ENCODE peak calls at places on chromosome 18, in five cellular contexts. Q is sigmoid colon, Z is uterus, D is Peyer's patch, R is body of pancreas. F is an unnamed sample.
A peak's percentile ranks its signal among the peaks of the same experiment; 100 is the strongest.

GRCh38 chr18:3554091-3554601 is 104.2 kb downstream of the TGIF1 start:
- DNase-seq in Q (no peak), R (no peak), Z (no peak), D (no peak), F (no peak)

GRCh38 chr18:23093772-23094171 is 41.5 kb upstream of the CABLES1 start:
- DNase-seq in Q (peak; percentile 25), R (no peak), D (no peak), Z (no peak), F (no peak)

GRCh38 chr18:58756596-58757240 is 85.5 kb downstream of the MALT1 start:
- DNase-seq in Z (no peak), R (no peak), D (no peak), Q (no peak), F (no peak)

GRCh38 chr18:13680612-13681011 is 45.7 kb downstream of the FAM210A start:
- DNase-seq in D (no peak), Z (no peak), R (no peak), Q (no peak), F (no peak)

GRCh38 chr18:58243401-58243800 is 199.4 kb downstream of the NEDD4L start:
- DNase-seq in Z (no peak), R (no peak), D (no peak), Q (no peak), F (no peak)

GRCh38 chr18:69703461-69703860 is 244.2 kb downstream of the CD226 start:
- DNase-seq in R (no peak), D (no peak), Z (no peak), Q (no peak), F (no peak)

GRCh38 chr18:26476697-26477096 is 71.7 kb downstream of the KCTD1 start:
- DNase-seq in Q (no peak), Z (no peak), R (no peak), D (no peak), F (no peak)

GRCh38 chr18:21194871-21195771 is 46.9 kb upstream of the GREB1L start:
- DNase-seq in Z (no peak), R (no peak), Q (no peak), D (no peak), F (no peak)

GRCh38 chr18:64765908-64766307 is 617.0 kb upstream of the LINC00305 start:
- DNase-seq in D (no peak), Z (no peak), R (no peak), Q (no peak), F (no peak)

GRCh38 chr18:10378688-10379465 is 75.6 kb upstream of the APCDD1 start:
- DNase-seq in D (no peak), R (no peak), Z (no peak), Q (no peak), F (no peak)

GRCh38 chr18:267380-267687 is 513 bp downstream of the THOC1 start:
- DNase-seq in D (no peak), R (no peak), Q (no peak), Z (no peak), F (no peak)

GRCh38 chr18:11051462-11051861 is 97.9 kb downstream of the PIEZO2 start:
- DNase-seq in D (no peak), Z (no peak), R (no peak), Q (no peak), F (no peak)

GRCh38 chr18:36046898-36047297 is 20.5 kb downstream of the RPRD1A start:
- DNase-seq in R (no peak), Z (no peak), Q (no peak), D (no peak), F (no peak)

GRCh38 chr18:59918320-59918755 is 18.5 kb downstream of the PMAIP1 start:
- DNase-seq in Q (peak; percentile 72), R (no peak), Z (no peak), D (peak; percentile 75), F (no peak)

GRCh38 chr18:22559414-22560282 is 141.9 kb upstream of the CTAGE1 start:
- DNase-seq in Q (peak; percentile 73), R (peak; percentile 60), Z (peak; percentile 78), D (peak; percentile 80), F (peak; percentile 55)

GRCh38 chr18:49754866-49755265 is 58.5 kb downstream of the ACAA2 start:
- DNase-seq in R (no peak), D (no peak), Q (no peak), Z (no peak), F (no peak)

GRCh38 chr18:67302043-67302442 is 214.5 kb downstream of the DSEL start:
- DNase-seq in D (no peak), R (no peak), Q (no peak), Z (no peak), F (no peak)

GRCh38 chr18:5538541-5538940 is 5.3 kb downstream of the EPB41L3 start:
- DNase-seq in R (no peak), Q (no peak), D (no peak), Z (no peak), F (no peak)

GRCh38 chr18:33034941-33035340 is 262.1 kb upstream of the KLHL14 start:
- DNase-seq in Z (no peak), Q (no peak), D (no peak), R (no peak), F (no peak)

GRCh38 chr18:3966246-3966984 is 488.7 kb downstream of the DLGAP1 start:
- DNase-seq in D (no peak), Q (no peak), Z (no peak), R (no peak), F (no peak)

GRCh38 chr18:29271496-29271895 is 1094.6 kb upstream of the CDH2 start:
- DNase-seq in R (no peak), Q (no peak), D (no peak), Z (no peak), F (no peak)

GRCh38 chr18:59057969-59058368 is 81.7 kb upstream of the SEC11C start:
- DNase-seq in Q (no peak), R (no peak), D (no peak), Z (no peak), F (no peak)

GRCh38 chr18:273525-273924 is 5.7 kb upstream of the THOC1 start:
- DNase-seq in Q (no peak), D (no peak), R (no peak), Z (no peak), F (no peak)

GRCh38 chr18:63236990-63237389 is 82.6 kb downstream of the BCL2 start:
- DNase-seq in Q (no peak), D (no peak), R (no peak), Z (peak; percentile 60), F (no peak)

GRCh38 chr18:10057808-10058791 is 144.3 kb downstream of the VAPA start:
- DNase-seq in D (no peak), Q (no peak), Z (peak; percentile 15), R (peak; percentile 28), F (no peak)

GRCh38 chr18:41862921-41863320 is 92.1 kb upstream of the PIK3C3 start:
- DNase-seq in Q (no peak), Z (no peak), D (no peak), R (no peak), F (no peak)

GRCh38 chr18:12376034-12376717 is 851 bp downstream of the AFG3L2 start:
- DNase-seq in Z (no peak), Q (peak; percentile 69), R (peak; percentile 19), D (peak; percentile 60), F (no peak)

GRCh38 chr18:12374398-12374797 is 2.6 kb downstream of the AFG3L2 start:
- DNase-seq in R (no peak), D (no peak), Z (no peak), Q (no peak), F (no peak)

GRCh38 chr18:12373771-12374116 is 3.3 kb downstream of the AFG3L2 start:
- DNase-seq in D (no peak), Z (no peak), Q (no peak), R (no peak), F (no peak)

GRCh38 chr18:12376718-12377555 is at the start of gene AFG3L2:
- DNase-seq in R (peak; percentile 100), Z (peak; percentile 100), Q (peak; percentile 100), D (peak; percentile 100), F (peak; percentile 100)

GRCh38 chr18:12377556-12378553 is 828 bp upstream of the AFG3L2 start:
- DNase-seq in D (no peak), R (no peak), Q (no peak), Z (no peak), F (no peak)
- TF ChIP-seq POLR2A in D (peak; percentile 41), R (peak; percentile 84), Q (peak; percentile 28), Z (peak; percentile 37), F (no peak)

DNA sequence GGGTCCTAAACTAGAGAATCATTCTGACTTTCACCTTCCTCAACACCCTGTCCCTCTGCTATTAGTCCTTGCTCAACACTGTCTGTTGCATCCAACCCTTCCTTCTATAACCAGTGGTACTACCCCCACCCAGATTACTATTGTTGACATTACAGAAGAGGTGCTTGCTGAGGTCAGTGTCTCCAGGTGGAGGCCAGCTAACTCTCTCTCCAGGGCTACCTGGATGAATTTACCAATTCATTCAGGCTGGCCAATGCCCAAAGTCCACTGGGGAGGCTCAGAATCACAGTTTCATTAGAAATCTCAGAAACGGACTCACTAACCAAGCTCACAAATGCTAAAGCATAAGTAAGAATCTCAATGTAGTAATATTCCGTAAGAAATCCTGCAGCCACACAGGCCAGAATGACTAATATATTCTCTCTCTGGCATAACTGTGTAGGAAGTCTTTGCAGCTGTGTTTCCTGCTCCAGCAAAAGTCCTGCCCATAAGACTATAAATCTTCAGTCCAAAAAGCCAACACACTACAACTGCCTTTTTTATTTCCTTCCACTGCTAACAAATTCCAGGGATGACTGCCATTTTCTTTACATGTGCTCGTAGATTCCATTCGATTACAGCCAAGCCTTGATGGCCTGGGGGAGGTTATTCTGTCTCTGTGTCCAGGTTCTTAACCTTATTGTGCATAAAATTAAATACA is 10.0 kb upstream of the TTR start:
- DNase-seq in Q (no peak), Z (no peak), D (no peak), R (no peak), F (no peak)
- H3K4me3 ChIP-seq in Q (no peak overlapping the region), Z (no peak overlapping the region), D (no peak overlapping the region), R (no peak overlapping the region), F (no peak overlapping the region)

DNA sequence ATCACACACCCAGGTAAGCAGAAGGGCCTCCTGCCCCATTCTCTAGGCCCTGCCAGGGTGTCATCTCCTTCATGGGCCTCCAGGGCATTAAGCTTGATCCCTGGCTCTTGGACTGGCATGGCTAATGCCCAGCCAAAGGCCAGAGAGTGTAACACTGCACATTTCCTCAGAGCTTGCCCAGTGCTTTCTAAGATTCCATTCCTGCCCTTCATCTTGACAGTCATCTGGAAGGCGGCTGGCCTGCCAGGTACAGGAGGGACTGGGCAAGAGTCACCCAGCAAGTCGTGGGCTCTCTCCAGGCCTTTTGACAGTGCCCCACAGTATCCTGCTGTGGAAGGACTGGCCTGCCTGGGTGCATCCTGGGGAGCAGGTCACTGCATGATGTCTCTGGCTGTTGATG is 268.9 kb downstream of the HAUS1 start:
- DNase-seq in Z (no peak), R (no peak), D (no peak), Q (no peak), F (no peak)
- TF ChIP-seq POLR2A in Z (no peak), R (no peak), D (no peak), Q (no peak), F (no peak)

DNA sequence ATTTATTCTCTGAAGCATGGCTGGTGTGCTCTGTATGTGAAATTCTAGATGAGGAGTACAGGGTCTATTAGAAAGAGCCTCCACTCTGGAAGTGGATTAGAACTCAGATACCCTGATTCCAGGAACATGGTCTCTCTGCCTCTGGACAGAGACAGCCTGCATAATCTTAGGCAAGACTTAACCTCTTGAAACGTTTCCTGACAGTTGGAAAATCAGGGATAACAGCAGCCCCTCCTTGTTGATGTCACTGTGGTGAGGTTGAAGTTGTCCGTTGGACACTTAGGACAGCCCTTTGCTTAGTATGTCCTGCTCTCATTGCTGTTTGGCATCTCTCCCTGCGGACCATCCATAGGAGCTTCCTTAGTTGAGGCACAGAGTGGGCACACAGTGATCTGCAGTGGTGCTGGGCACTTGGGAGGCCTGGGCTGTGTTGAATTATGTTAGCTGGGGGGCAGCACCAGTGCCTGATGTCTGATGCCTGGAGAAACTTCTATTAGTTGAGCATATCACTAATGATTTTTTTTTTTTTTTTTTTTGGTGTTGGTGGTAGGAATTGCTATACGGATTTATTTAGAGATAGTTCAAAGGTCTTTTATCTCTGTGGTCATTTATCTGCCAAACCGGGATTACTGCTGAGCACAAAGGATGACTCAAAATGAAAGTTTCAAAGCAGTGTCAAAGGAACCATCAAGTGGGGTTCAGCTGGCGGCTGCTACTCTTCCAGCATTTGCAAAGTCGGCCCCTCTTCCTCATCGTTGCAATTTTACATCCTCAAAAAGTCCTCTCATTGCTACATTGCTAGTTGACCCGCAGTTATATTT is 28.8 kb downstream of the SETBP1 start:
- DNase-seq in Q (no peak), Z (no peak), R (no peak), D (no peak), F (no peak)
- H3K4me3 ChIP-seq in Q (no peak overlapping the region), Z (no peak overlapping the region), R (no peak overlapping the region), D (no peak overlapping the region), F (no peak overlapping the region)